ENCODE peak calls at places on chromosomes 1 and 21, in four cellular contexts. N, F, Y and T are unnamed samples.

GRCh38 chr1:111875640-111876039 is 113.8 kb downstream of the KCND3 start:
- DNase-seq in N (no peak), F (no peak), Y (no peak), T (no peak)

GRCh38 chr1:115062542-115063004 is 26.7 kb downstream of the TSPAN2 start:
- DNase-seq in N (no peak), F (no peak), Y (no peak), T (no peak)

GRCh38 chr1:33319949-33320618 is 814 bp downstream of the A3GALT2 start:
- DNase-seq in N (no peak), F (no peak), Y (no peak), T (no peak)

GRCh38 chr1:21904475-21904724 is 32.7 kb downstream of the HSPG2 start:
- DNase-seq in N (no peak), F (no peak), Y (no peak), T (no peak)

GRCh38 chr1:67552336-67552759 is 122.1 kb upstream of the SERBP1 start:
- DNase-seq in N (peak), F (no peak), Y (no peak), T (no peak)

GRCh38 chr1:100597784-100598183 is 59.8 kb downstream of the GPR88 start:
- DNase-seq in N (no peak), F (no peak), Y (no peak), T (no peak)

GRCh38 chr1:81554108-81554507 is 246.6 kb upstream of the ADGRL2 start:
- DNase-seq in N (no peak), F (no peak), Y (no peak), T (no peak)

GRCh38 chr21:42785666-42786427 is 93.5 kb downstream of the WDR4 start:
- DNase-seq in N (no peak), F (no peak), Y (no peak), T (no peak)

GRCh38 chr1:230708631-230709580 is 5.0 kb downstream of the AGT start:
- DNase-seq in N (peak), F (no peak), Y (no peak), T (peak)

GRCh38 chr1:22416555-22417454 is 34.8 kb upstream of the ZBTB40 start:
- DNase-seq in N (peak), F (peak), Y (peak), T (peak)

GRCh38 chr1:63317007-63317813 is 5.2 kb upstream of the FOXD3 start:
- DNase-seq in N (peak), F (peak), Y (peak), T (peak)

GRCh38 chr1:164064501-164064900 is 494.5 kb upstream of the PBX1 start:
- DNase-seq in N (no peak), F (no peak), Y (no peak), T (no peak)

GRCh38 chr1:200129480-200129879 is 102.0 kb downstream of the NR5A2 start:
- DNase-seq in N (no peak), F (no peak), Y (no peak), T (no peak)

GRCh38 chr1:93907718-93908117 is 1.5 kb downstream of the GCLM start:
- DNase-seq in N (peak), F (peak), Y (no peak), T (no peak)

GRCh38 chr1:102107441-102107840 is 110.7 kb upstream of the OLFM3 start:
- DNase-seq in N (no peak), F (no peak), Y (no peak), T (no peak)

GRCh38 chr1:206041640-206042039 is 11.3 kb upstream of the RHEX start:
- DNase-seq in N (no peak), F (peak), Y (peak), T (no peak)

GRCh38 chr1:116115476-116115875 is 4.3 kb downstream of the MAB21L3 start:
- DNase-seq in N (no peak), F (no peak), Y (no peak), T (no peak)

GRCh38 chr1:96238426-96238825 is 483.2 kb upstream of the PTBP2 start:
- DNase-seq in N (no peak), F (no peak), Y (no peak), T (no peak)

GRCh38 chr1:148334339-148335130 is 148.6 kb downstream of the PPIAL4G start:
- DNase-seq in N (peak), F (peak), Y (peak), T (peak)

GRCh38 chr1:18820791-18821641 is 38.4 kb downstream of the TAS1R2 start:
- DNase-seq in N (peak), F (peak), Y (peak), T (peak)

GRCh38 chr1:59359325-59359724 is 62.4 kb downstream of the FGGY start:
- DNase-seq in N (peak), F (no peak), Y (no peak), T (no peak)

GRCh38 chr1:241167121-241167619 is 189.8 kb downstream of the RGS7 start:
- DNase-seq in N (no peak), F (no peak), Y (no peak), T (no peak)

GRCh38 chr21:40373760-40374159 is 473.2 kb downstream of the DSCAM start:
- DNase-seq in N (no peak), F (no peak), Y (no peak), T (no peak)

GRCh38 chr1:43147625-43148319 is 24.3 kb downstream of the EBNA1BP2 start:
- DNase-seq in N (peak), F (peak), Y (peak), T (peak)

GRCh38 chr1:43153443-43153842 is 18.6 kb downstream of the EBNA1BP2 start:
- DNase-seq in N (no peak), F (no peak), Y (no peak), T (no peak)

GRCh38 chr1:43149889-43150288 is 22.2 kb downstream of the EBNA1BP2 start:
- DNase-seq in N (no peak), F (no peak), Y (no peak), T (no peak)

GRCh38 chr1:43156026-43156425 is 16.1 kb downstream of the EBNA1BP2 start:
- DNase-seq in N (no peak), F (no peak), Y (no peak), T (no peak)

DNA sequence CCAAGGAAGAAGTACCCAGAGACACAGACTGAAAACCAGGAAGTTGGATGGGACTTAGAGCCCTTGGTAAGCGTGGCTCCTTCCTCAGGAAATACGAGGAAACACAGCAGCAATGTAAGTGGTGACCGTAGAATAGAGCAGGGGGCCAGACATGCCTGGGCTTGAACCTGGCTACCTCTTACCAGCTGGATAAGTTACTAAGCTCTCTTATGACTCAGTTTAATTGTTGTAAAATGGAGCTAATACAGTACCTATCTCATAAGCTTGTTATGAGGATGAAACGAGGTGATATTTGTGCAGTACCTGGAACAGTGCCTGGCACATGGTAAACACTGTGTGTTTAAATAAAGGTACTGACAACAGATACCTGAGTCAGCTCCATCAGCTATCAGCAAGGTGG is 19.2 kb downstream of the EBNA1BP2 start:
- DNase-seq in N (no peak), F (no peak), Y (no peak), T (no peak)
- TF ChIP-seq FOXJ3 in N (no peak), F (no peak), Y (no peak), T (no peak)

DNA sequence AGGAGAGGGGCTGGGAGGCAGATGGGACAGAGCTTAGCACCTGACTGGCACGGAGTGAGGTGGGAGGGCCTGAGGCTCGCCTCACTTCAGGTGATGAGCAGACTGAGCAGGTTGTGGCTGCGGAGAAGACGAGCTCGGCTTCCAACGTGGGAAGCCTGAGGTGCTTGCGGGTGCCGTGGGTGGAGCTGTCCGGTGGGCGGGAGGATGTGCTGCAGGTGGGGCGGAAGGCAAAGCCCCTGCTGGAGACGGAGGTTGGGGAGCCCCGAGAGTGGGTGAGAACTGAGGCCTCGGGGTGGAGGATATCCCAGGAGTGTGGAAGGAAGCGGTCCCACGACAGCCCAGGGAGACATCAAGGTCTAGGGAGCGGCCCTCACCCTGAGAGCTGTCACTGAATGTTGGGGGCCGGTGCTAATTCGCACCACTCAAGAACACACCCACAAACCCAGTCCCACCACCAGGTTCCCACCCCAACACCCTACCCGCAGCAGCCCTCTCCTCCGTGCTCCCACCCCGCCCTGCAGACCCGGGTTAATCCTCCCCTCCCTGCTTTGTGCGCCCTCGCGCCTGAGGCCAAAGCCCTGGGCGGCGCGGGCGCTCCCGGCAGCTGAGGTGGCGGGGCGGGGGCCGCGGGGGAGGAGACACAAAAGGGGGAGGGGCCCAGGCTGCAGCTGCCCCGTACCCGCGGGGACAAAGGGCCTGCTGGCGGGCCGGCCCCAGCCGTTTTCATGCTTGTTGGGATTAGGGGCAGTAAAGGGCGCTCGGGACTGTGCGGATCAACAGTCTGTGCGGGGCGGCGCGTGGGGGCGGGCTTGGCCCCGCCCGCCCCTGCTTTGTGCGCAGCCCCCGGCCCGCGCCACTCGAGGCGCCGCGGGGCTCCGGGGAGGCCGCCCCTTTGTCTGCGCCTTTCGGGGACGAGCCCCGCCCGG is 11.2 kb downstream of the C1orf216 start:
- DNase-seq in N (no peak), F (peak), Y (peak), T (peak)
- TF ChIP-seq FOXJ3 in N (no peak), F (no peak), Y (no peak), T (no peak)

GRCh38 chr1:198019126-198019525 is 102.0 kb downstream of the LHX9 start:
- DNase-seq in N (no peak), F (no peak), Y (no peak), T (no peak)
- TF ChIP-seq FOXJ3 in N (no peak), F (no peak), Y (no peak), T (no peak)

DNA sequence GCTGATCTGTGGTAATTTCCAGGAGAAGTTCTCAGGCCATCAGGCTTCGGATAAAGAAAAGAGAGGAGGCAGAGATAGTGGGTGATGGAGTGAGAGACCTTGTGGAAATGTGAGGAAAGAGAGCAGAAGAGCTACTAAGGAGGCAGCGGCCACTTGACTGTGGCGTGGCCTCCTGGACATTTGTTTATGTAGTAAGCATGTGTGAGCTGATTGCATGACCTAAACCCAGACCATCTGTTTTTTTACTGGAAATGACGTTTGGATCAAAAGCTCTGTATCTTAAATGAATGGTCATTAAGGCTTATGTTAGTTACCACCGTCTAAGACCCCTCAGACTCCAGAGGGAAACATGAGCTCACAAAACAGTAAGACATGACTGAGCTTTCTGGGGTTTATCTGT is 13.6 kb downstream of the ATP1B1 start:
- DNase-seq in N (no peak), F (no peak), Y (no peak), T (no peak)
- TF ChIP-seq FOXJ3 in N (no peak), F (no peak), Y (no peak), T (no peak)

GRCh38 chr21:44708866-44709425 is 2.4 kb downstream of the TSPEAR start:
- DNase-seq in N (no peak), F (peak), Y (no peak), T (no peak)
- TF ChIP-seq FOXJ3 in N (no peak), F (no peak), Y (no peak), T (no peak)